ENCODE peak calls at places on chromosome 9, in seven cellular contexts. J is HL-60, Z is SK-N-SH, I is K562, K is A549, Q is GM23338, O is HepG2. Y is an unnamed sample.
A peak's percentile ranks its signal among the peaks of the same experiment; 100 is the strongest.

GRCh38 chr9:83509372-83509771 is 28.8 kb downstream of the FRMD3 start:
- DNase-seq in J (no peak), Q (peak; percentile 40), K (no peak), Z (no peak), I (no peak), O (no peak), Y (no peak)

GRCh38 chr9:127817881-127818434 is 15.3 kb downstream of the FPGS start:
- DNase-seq in Q (no peak), K (no peak), J (no peak), O (no peak), I (no peak), Z (peak; percentile 85), Y (no peak)

GRCh38 chr9:131959056-131959455 is 120.6 kb downstream of the MED27 start:
- DNase-seq in J (no peak), I (no peak), O (no peak), K (no peak), Q (no peak), Z (no peak), Y (no peak)

GRCh38 chr9:36995927-36996471 is 38.1 kb downstream of the PAX5 start:
- DNase-seq in J (peak; percentile 63), I (peak; percentile 54), K (peak; percentile 68), Z (peak; percentile 44), O (peak; percentile 45), Q (peak; percentile 93), Y (peak; percentile 63)

GRCh38 chr9:115167175-115167574 is 49.2 kb upstream of the TNC start:
- DNase-seq in Q (no peak), Z (no peak), J (no peak), O (no peak), I (no peak), K (no peak), Y (no peak)

GRCh38 chr9:38131729-38132128 is 62.7 kb upstream of the SHB start:
- DNase-seq in Q (no peak), J (no peak), Z (no peak), K (no peak), O (no peak), I (no peak), Y (no peak)

GRCh38 chr9:126885089-126885753 is 24.8 kb downstream of the ZBTB34 start:
- DNase-seq in I (no peak), K (no peak), Z (no peak), O (peak; percentile 84), Q (peak; percentile 24), J (no peak), Y (no peak)

GRCh38 chr9:21801683-21802417 is 586 bp upstream of the MTAP start:
- DNase-seq in K (peak; percentile 82), Z (peak; percentile 74), O (peak; percentile 62), J (no peak), I (no peak), Q (peak; percentile 91), Y (no peak)

GRCh38 chr9:126436545-126437269 is 110.1 kb downstream of the MVB12B start:
- DNase-seq in I (no peak), K (no peak), J (no peak), O (no peak), Z (peak; percentile 50), Q (no peak), Y (no peak)

GRCh38 chr9:101668466-101668865 is 70.0 kb downstream of the GRIN3A start:
- DNase-seq in O (no peak), Z (no peak), I (no peak), K (no peak), J (no peak), Q (no peak), Y (no peak)

GRCh38 chr9:107284636-107285035 is 1.6 kb downstream of the RAD23B start:
- DNase-seq in J (no peak), Z (no peak), O (peak; percentile 75), I (no peak), Q (no peak), K (no peak), Y (no peak)

GRCh38 chr9:107288701-107289100 is 5.6 kb downstream of the RAD23B start:
- DNase-seq in O (no peak), Q (peak; percentile 38), I (no peak), Z (no peak), K (no peak), J (no peak), Y (no peak)

GRCh38 chr9:107285292-107285691 is 2.2 kb downstream of the RAD23B start:
- DNase-seq in Q (no peak), O (no peak), I (no peak), Z (no peak), J (no peak), K (no peak), Y (no peak)

GRCh38 chr9:107283621-107284616 is 840 bp downstream of the RAD23B start:
- DNase-seq in Q (peak; percentile 96), Z (no peak), O (peak; percentile 73), K (peak; percentile 84), I (peak; percentile 59), J (peak; percentile 76), Y (peak; percentile 13)

DNA sequence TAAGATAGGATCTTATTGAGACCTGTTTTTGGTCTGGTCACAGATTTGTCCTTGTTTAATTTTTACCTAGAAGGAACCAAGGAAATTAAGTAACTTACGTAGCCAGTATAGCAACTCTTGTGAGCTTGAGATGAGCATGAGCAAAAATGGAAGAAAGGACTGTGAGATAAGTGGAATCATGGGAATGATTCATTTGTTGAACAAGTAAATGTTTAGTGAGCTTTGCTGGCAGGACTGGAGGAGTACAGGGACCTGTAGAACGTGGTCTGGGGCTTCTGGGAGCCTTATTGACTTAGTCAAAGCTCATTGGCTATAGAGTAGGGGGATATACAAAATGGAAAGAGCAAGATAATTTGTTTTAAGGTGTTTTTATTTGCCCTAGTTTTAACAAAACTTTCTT is 3.0 kb downstream of the RAD23B start:
- DNase-seq in Z (no peak), J (no peak), I (no peak), Q (no peak), O (peak; percentile 64), K (peak; percentile 34), Y (no peak)
- H3K27ac ChIP-seq in Z (no peak overlapping the region), J (peak overlapping the region; percentile 95), I (peak overlapping the region; percentile 62), Q (no peak overlapping the region), O (peak overlapping the region; percentile 98), K (peak overlapping the region; percentile 29), Y (peak overlapping the region; percentile 44)

GRCh38 chr9:104868687-104869404 is 59.1 kb downstream of the ABCA1 start:
- DNase-seq in O (no peak), Q (peak; percentile 91), K (peak; percentile 55), I (peak; percentile 27), J (peak; percentile 84), Z (peak; percentile 37), Y (no peak)
- TF ChIP-seq REST in O (no peak), Q (no peak), K (no peak), I (no peak), J (no peak), Z (no peak), Y (no peak)

GRCh38 chr9:72982161-72982799 is 29.4 kb upstream of the ALDH1A1 start:
- DNase-seq in Z (no peak), I (no peak), K (peak; percentile 76), O (no peak), J (no peak), Q (no peak), Y (no peak)

GRCh38 chr9:72984990-72985389 is 32.1 kb upstream of the ALDH1A1 start:
- DNase-seq in Z (no peak), I (no peak), Q (no peak), O (no peak), K (no peak), J (no peak), Y (no peak)

GRCh38 chr9:72984150-72984947 is 31.5 kb upstream of the ALDH1A1 start:
- DNase-seq in Q (no peak), Z (no peak), O (no peak), I (no peak), J (no peak), K (no peak), Y (no peak)

GRCh38 chr9:72983056-72983455 is 30.2 kb upstream of the ALDH1A1 start:
- DNase-seq in J (no peak), Z (no peak), K (peak; percentile 87), O (peak; percentile 86), Q (no peak), I (no peak), Y (no peak)

GRCh38 chr9:72983512-72984021 is 30.7 kb upstream of the ALDH1A1 start:
- DNase-seq in Z (no peak), O (peak; percentile 87), J (no peak), K (peak; percentile 95), I (no peak), Q (no peak), Y (no peak)
- H3K27ac ChIP-seq in Z (no peak overlapping the region), O (peak overlapping the region; percentile 99), J (no peak overlapping the region), K (peak overlapping the region; percentile 91), I (no peak overlapping the region), Q (no peak overlapping the region), Y (no peak overlapping the region)

GRCh38 chr9:120905794-120906248 is 20.8 kb downstream of the TRAF1 start:
- DNase-seq in K (no peak), J (no peak), I (peak; percentile 60), Z (no peak), O (no peak), Q (no peak), Y (no peak)
- TF ChIP-seq REST in K (no peak), J (no peak), I (no peak), Z (no peak), O (no peak), Q (no peak), Y (no peak)

GRCh38 chr9:111163738-111164399 is 125.6 kb upstream of the LPAR1 start:
- DNase-seq in Z (no peak), O (no peak), J (peak; percentile 42), I (no peak), Q (no peak), K (no peak), Y (no peak)

GRCh38 chr9:111158375-111158774 is 120.1 kb upstream of the LPAR1 start:
- DNase-seq in Z (peak; percentile 30), J (no peak), I (no peak), O (no peak), Q (no peak), K (no peak), Y (no peak)

DNA sequence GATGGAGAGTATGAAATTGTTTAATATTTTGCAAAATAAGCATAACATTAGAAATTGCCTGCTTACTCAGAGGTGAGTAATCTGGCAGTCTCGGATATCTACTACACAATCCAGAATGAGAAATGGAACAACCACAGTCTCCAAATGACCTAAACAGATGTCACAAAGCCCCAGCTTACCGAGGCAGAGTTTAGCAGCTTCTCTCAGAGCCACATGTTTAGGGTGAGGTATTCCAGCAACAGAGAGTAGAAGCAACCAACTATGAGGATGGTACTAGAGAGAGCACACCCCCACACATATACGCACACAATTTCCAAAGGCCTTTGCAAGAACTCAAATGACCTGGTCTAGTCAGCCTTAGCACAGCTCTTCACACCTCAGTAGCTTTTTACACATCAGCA is 122.7 kb upstream of the LPAR1 start:
- DNase-seq in I (no peak), K (no peak), Z (no peak), O (no peak), J (no peak), Q (no peak), Y (no peak)
- H3K27ac ChIP-seq in I (no peak overlapping the region), K (no peak overlapping the region), Z (no peak overlapping the region), O (no peak overlapping the region), J (no peak overlapping the region), Q (no peak overlapping the region), Y (no peak overlapping the region)

Y was measured in Panc1.